ENCODE peak calls at places on chromosomes 4 and X, in four cellular contexts. N, P, W and L are unnamed samples.

GRCh38 chrX:149152941-149153340 is 352.2 kb downstream of the IDS start:
- DNase-seq in N (no peak), P (no peak), W (no peak), L (no peak)

GRCh38 chrX:12007881-12008280 is 130.4 kb upstream of the FRMPD4 start:
- DNase-seq in N (no peak), P (no peak), W (no peak), L (no peak)

GRCh38 chr4:168199262-168199957 is 107.1 kb downstream of the ANXA10 start:
- DNase-seq in N (no peak), P (no peak), W (no peak), L (no peak)

GRCh38 chr4:40669504-40669903 is 39.8 kb upstream of the RBM47 start:
- DNase-seq in N (no peak), P (no peak), W (no peak), L (no peak)

GRCh38 chr4:102321260-102321991 is 23.9 kb downstream of the SLC39A8 start:
- DNase-seq in N (no peak), P (no peak), W (no peak), L (no peak)

GRCh38 chr4:26083987-26084386 is 170.0 kb downstream of the SMIM20 start:
- DNase-seq in N (no peak), P (peak), W (no peak), L (no peak)

GRCh38 chrX:122579521-122579920 is 604.6 kb upstream of the GRIA3 start:
- DNase-seq in N (no peak), P (no peak), W (no peak), L (no peak)

GRCh38 chrX:98294310-98294709 is 1410.6 kb downstream of the RPA4 start:
- DNase-seq in N (no peak), P (no peak), W (no peak), L (no peak)

GRCh38 chr4:23533859-23534258 is 356.0 kb downstream of the PPARGC1A start:
- DNase-seq in N (no peak), P (no peak), W (no peak), L (no peak)

GRCh38 chr4:93776386-93777080 is 52.0 kb upstream of the ATOH1 start:
- DNase-seq in N (no peak), P (no peak), W (no peak), L (no peak)

GRCh38 chr4:174211611-174212044 is 71.8 kb downstream of the FBXO8 start:
- DNase-seq in N (no peak), P (no peak), W (no peak), L (no peak)

GRCh38 chr4:40316782-40317635 is 18.1 kb upstream of the CHRNA9 start:
- DNase-seq in N (peak), P (peak), W (peak), L (no peak)

GRCh38 chr4:80183196-80184052 is 13.9 kb upstream of the PRDM8 start:
- DNase-seq in N (no peak), P (peak), W (no peak), L (no peak)

GRCh38 chr4:138158746-138159297 is 83.3 kb downstream of the SLC7A11 start:
- DNase-seq in N (no peak), P (no peak), W (no peak), L (no peak)

GRCh38 chr4:140094701-140095420 is 59.1 kb downstream of the MAML3 start:
- DNase-seq in N (peak), P (no peak), W (no peak), L (no peak)

GRCh38 chr4:9880411-9881197 is 99.2 kb downstream of the DRD5 start:
- DNase-seq in N (no peak), P (no peak), W (no peak), L (no peak)

GRCh38 chr4:140243345-140243753 is 89.4 kb upstream of the MAML3 start:
- DNase-seq in N (no peak), P (no peak), W (no peak), L (no peak)

GRCh38 chr4:2101346-2102044 is 42.4 kb downstream of the NAT8L start:
- DNase-seq in N (no peak), P (no peak), W (no peak), L (no peak)

GRCh38 chr4:133808151-133808550 is 393.4 kb downstream of the PABPC4L start:
- DNase-seq in N (no peak), P (no peak), W (no peak), L (no peak)

GRCh38 chr4:147756417-147756816 is 24.5 kb downstream of the ARHGAP10 start:
- DNase-seq in N (no peak), P (no peak), W (no peak), L (no peak)

GRCh38 chr4:85381968-85382367 is 93.0 kb upstream of the ARHGAP24 start:
- DNase-seq in N (no peak), P (no peak), W (no peak), L (no peak)

GRCh38 chrX:150543230-150544155 is 24.9 kb upstream of the MTM1 start:
- DNase-seq in N (no peak), P (no peak), W (no peak), L (no peak)

GRCh38 chr4:123478859-123479345 is 82.3 kb downstream of the SPRY1 start:
- DNase-seq in N (peak), P (peak), W (no peak), L (no peak)

GRCh38 chr4:162644346-162644745 is 480.5 kb upstream of the FSTL5 start:
- DNase-seq in N (no peak), P (no peak), W (no peak), L (no peak)

GRCh38 chr4:2078584-2078983 is 19.5 kb downstream of the NAT8L start:
- DNase-seq in N (peak), P (no peak), W (no peak), L (no peak)